ENCODE peak calls at places on chromosomes 7 and 10, in eight cellular contexts. R is esophagus muscularis mucosa, K is GM12878, C is suprapubic skin, N is upper lobe of left lung, J is sigmoid colon, Z is H1, F is HepG2. Q is an unnamed sample.

GRCh38 chr7:47337531-47337930 is 244.4 kb downstream of the TNS3 start:
- DNase-seq in F (no peak), R (no peak), N (peak; percentile 21), C (peak; percentile 12), K (peak; percentile 16), J (no peak), Z (no peak), Q (peak; percentile 27)

GRCh38 chr7:135862586-135863361 is 114.2 kb upstream of the FAM180A start:
- DNase-seq in Z (no peak), R (no peak), N (no peak), K (no peak), J (no peak), C (no peak), F (no peak), Q (no peak)

GRCh38 chr7:152089183-152089582 is 63.7 kb downstream of the GALNT11 start:
- DNase-seq in F (no peak), Z (no peak), J (no peak), K (no peak), N (no peak), C (no peak), R (no peak), Q (no peak)

GRCh38 chr10:36730316-36730715 is 395.1 kb upstream of the ANKRD30A start:
- DNase-seq in F (no peak), R (no peak), K (no peak), N (no peak), J (no peak), C (no peak), Z (no peak), Q (no peak)

GRCh38 chr10:3179174-3179573 is 6.6 kb upstream of the PITRM1 start:
- DNase-seq in Z (no peak), N (no peak), K (no peak), R (no peak), J (no peak), F (no peak), C (no peak), Q (no peak)

GRCh38 chr7:157495594-157495993 is 158.8 kb downstream of the DNAJB6 start:
- DNase-seq in K (peak; percentile 32), F (no peak), Z (no peak), C (no peak), J (peak; percentile 19), N (no peak), R (no peak), Q (peak; percentile 20)

GRCh38 chr10:66259836-66260235 is 666.0 kb upstream of the LRRTM3 start:
- DNase-seq in C (no peak), K (no peak), Z (no peak), N (no peak), J (no peak), R (no peak), F (no peak), Q (no peak)

GRCh38 chr7:158447206-158448171 is 140.1 kb downstream of the PTPRN2 start:
- DNase-seq in C (no peak), Z (no peak), F (no peak), J (no peak), K (no peak), R (no peak), N (no peak), Q (peak; percentile 80)

GRCh38 chr7:47791682-47792081 is 156.6 kb downstream of the PKD1L1 start:
- DNase-seq in C (no peak), J (no peak), Z (no peak), F (no peak), K (no peak), R (no peak), N (no peak), Q (no peak)

GRCh38 chr7:130037703-130038102 is 13.5 kb downstream of the ZC3HC1 start:
- DNase-seq in J (no peak), Z (no peak), R (no peak), N (no peak), F (no peak), C (no peak), K (no peak), Q (no peak)

GRCh38 chr7:22138106-22138505 is 192.4 kb upstream of the CDCA7L start:
- DNase-seq in R (no peak), N (no peak), F (no peak), J (no peak), Z (no peak), K (no peak), C (no peak), Q (no peak)

GRCh38 chr10:29329420-29329819 is 40.5 kb downstream of the LYZL1 start:
- DNase-seq in R (no peak), Z (no peak), K (no peak), N (peak; percentile 34), C (no peak), F (peak; percentile 54), J (no peak), Q (no peak)

GRCh38 chr10:62554632-62555199 is 180.5 kb downstream of the ZNF365 start:
- DNase-seq in Z (no peak), F (peak; percentile 16), N (no peak), C (no peak), K (no peak), J (no peak), R (peak; percentile 47), Q (no peak)

GRCh38 chr7:26153246-26153822 is 1.3 kb downstream of the NFE2L3 start:
- DNase-seq in N (no peak), R (no peak), K (no peak), F (no peak), Z (no peak), C (peak; percentile 54), J (no peak), Q (no peak)

GRCh38 chr10:103559776-103560175 is 66.3 kb downstream of the NEURL1 start:
- DNase-seq in K (no peak), C (no peak), F (no peak), N (no peak), Z (no peak), J (no peak), R (no peak), Q (no peak)

GRCh38 chr7:78139335-78139734 is 340.8 kb downstream of the PHTF2 start:
- DNase-seq in C (no peak), K (no peak), F (no peak), J (no peak), Z (no peak), R (no peak), N (no peak), Q (no peak)

GRCh38 chr10:70714245-70714644 is 41.9 kb downstream of the ADAMTS14 start:
- DNase-seq in Z (no peak), F (no peak), J (no peak), N (no peak), K (no peak), R (no peak), C (no peak), Q (no peak)

GRCh38 chr10:132489053-132489703 is 48.4 kb upstream of the INPP5A start:
- DNase-seq in R (no peak), F (no peak), Z (no peak), C (peak; percentile 63), J (peak; percentile 77), N (peak; percentile 9), K (no peak), Q (no peak)

GRCh38 chr10:59064759-59065498 is 111.5 kb upstream of the PHYHIPL start:
- DNase-seq in R (no peak), J (no peak), F (no peak), N (no peak), C (no peak), Z (no peak), K (no peak), Q (no peak)

GRCh38 chr10:59060852-59061251 is 115.6 kb upstream of the PHYHIPL start:
- DNase-seq in Z (no peak), C (no peak), N (no peak), K (peak; percentile 53), R (no peak), J (no peak), F (no peak), Q (no peak)

GRCh38 chr10:59064116-59064707 is 112.2 kb upstream of the PHYHIPL start:
- DNase-seq in J (no peak), N (no peak), R (no peak), F (peak; percentile 45), Z (no peak), K (no peak), C (no peak), Q (no peak)

GRCh38 chr10:59068581-59069191 is 107.8 kb upstream of the PHYHIPL start:
- DNase-seq in R (no peak), C (no peak), Z (no peak), K (peak; percentile 26), J (no peak), N (no peak), F (no peak), Q (no peak)

GRCh38 chr10:59063491-59063890 is 113.0 kb upstream of the PHYHIPL start:
- DNase-seq in F (no peak), N (no peak), Z (no peak), R (no peak), J (no peak), K (no peak), C (no peak), Q (no peak)
- TF ChIP-seq EP300 in F (no peak), N (no peak), Z (no peak), R (no peak), J (no peak), K (no peak), C (no peak), Q (no peak)

GRCh38 chr10:79153753-79154152 is 85.0 kb downstream of the ZMIZ1 start:
- DNase-seq in N (no peak), C (no peak), K (no peak), Z (no peak), J (no peak), R (no peak), F (no peak), Q (no peak)
- H3K4me1 ChIP-seq in N (peaks cover 87% of the 10 kb centered on the region), C (peaks cover 100% of the 10 kb centered on the region), K (peaks cover 10% of the 10 kb centered on the region), Z (peaks cover 29% of the 10 kb centered on the region), J (peaks cover 100% of the 10 kb centered on the region), R (peaks cover 100% of the 10 kb centered on the region), F (peaks cover 70% of the 10 kb centered on the region), Q (peaks cover 98% of the 10 kb centered on the region)

GRCh38 chr7:107203607-107204006 is 34.8 kb downstream of the HBP1 start:
- DNase-seq in R (no peak), F (no peak), K (no peak), C (no peak), N (no peak), J (no peak), Z (no peak), Q (no peak)
- TF ChIP-seq POLR2AphosphoS5 in R (no peak), F (no peak), K (no peak), C (no peak), N (no peak), J (no peak), Z (no peak), Q (no peak)

GRCh38 chr10:90589825-90590224 is 268.0 kb downstream of the HTR7 start:
- DNase-seq in K (no peak), Z (no peak), F (no peak), R (no peak), C (no peak), N (no peak), J (no peak), Q (no peak)
- TF ChIP-seq EP300 in K (no peak), Z (no peak), F (no peak), R (no peak), C (no peak), N (no peak), J (no peak), Q (no peak)

DNA sequence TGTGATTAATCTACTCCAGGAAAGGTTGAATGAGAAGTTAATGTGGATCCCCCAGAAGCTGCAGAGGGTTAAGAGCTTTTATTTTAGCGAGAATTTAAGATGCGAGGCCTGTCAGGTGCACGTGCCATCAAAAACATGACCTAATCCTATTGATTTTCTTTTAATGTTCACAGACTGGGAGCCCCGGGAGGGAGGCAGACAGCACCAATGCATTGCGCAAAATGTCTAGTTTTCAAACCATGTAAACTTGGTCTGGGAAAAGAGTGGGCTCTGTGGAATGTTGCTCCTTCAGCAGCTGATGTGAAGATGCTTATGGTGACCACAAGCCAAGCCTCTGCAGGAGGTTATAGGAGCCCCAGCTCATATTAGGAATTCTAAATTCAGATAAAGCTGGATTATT is 172.0 kb upstream of the ITGB1 start:
- DNase-seq in R (no peak), Z (no peak), C (no peak), J (no peak), F (no peak), K (no peak), N (no peak), Q (no peak)
- H3K4me1 ChIP-seq in R (peaks cover 53% of the 10 kb centered on the region), Z (no peaks in the 10 kb centered on the region), C (peaks cover 46% of the 10 kb centered on the region), J (peaks cover 15% of the 10 kb centered on the region), F (peaks cover 9% of the 10 kb centered on the region), K (no peaks in the 10 kb centered on the region), N (peaks cover 21% of the 10 kb centered on the region), Q (no peaks in the 10 kb centered on the region)

Q was measured in stomach.